ENCODE peak calls at places on chromosomes 5 and 9, in eight cellular contexts. J is breast epithelium, W is H1, P is transverse colon, Y is stomach, G is sigmoid colon, I is HCT116, Z is GM12878. F is an unnamed sample.

GRCh38 chr9:134127065-134127580 is 8.8 kb upstream of the WDR5 start:
- DNase-seq in J (no peak), W (no peak), P (no peak), Y (no peak), G (no peak), I (no peak), Z (no peak), F (no peak)

GRCh38 chr5:74895906-74896305 is 29.7 kb upstream of the FAM169A start:
- DNase-seq in J (no peak), W (no peak), P (peak), Y (peak), G (no peak), I (no peak), Z (no peak), F (no peak)

GRCh38 chr9:136717399-136717798 is 5.0 kb downstream of the DIPK1B start:
- DNase-seq in J (no peak), W (no peak), P (no peak), Y (no peak), G (no peak), I (no peak), Z (no peak), F (no peak)

GRCh38 chr5:88695232-88695631 is 187.8 kb downstream of the MEF2C start:
- DNase-seq in J (no peak), W (no peak), P (no peak), Y (no peak), G (no peak), I (no peak), Z (no peak), F (no peak)

GRCh38 chr9:125343518-125344284 is 82.1 kb downstream of the GAPVD1 start:
- DNase-seq in J (no peak), W (no peak), P (no peak), Y (no peak), G (no peak), I (no peak), Z (no peak), F (no peak)

GRCh38 chr5:131264453-131265200 is 774 bp downstream of the CDC42SE2 start:
- DNase-seq in J (no peak), W (peak), P (peak), Y (peak), G (peak), I (no peak), Z (no peak), F (no peak)

GRCh38 chr9:7119612-7120011 is 361.8 kb downstream of the KDM4C start:
- DNase-seq in J (no peak), W (no peak), P (no peak), Y (no peak), G (no peak), I (no peak), Z (no peak), F (no peak)

GRCh38 chr5:128216860-128217531 is 133.4 kb downstream of the SLC12A2 start:
- DNase-seq in J (no peak), W (no peak), P (no peak), Y (no peak), G (no peak), I (no peak), Z (no peak), F (no peak)

GRCh38 chr9:129272348-129273025 is 94.4 kb upstream of the IER5L start:
- DNase-seq in J (no peak), W (no peak), P (no peak), Y (no peak), G (peak), I (no peak), Z (no peak), F (peak)

GRCh38 chr5:159514229-159514822 is 184.0 kb upstream of the IL12B start:
- DNase-seq in J (no peak), W (no peak), P (no peak), Y (no peak), G (no peak), I (no peak), Z (no peak), F (no peak)

GRCh38 chr5:66960373-66961137 is 236.0 kb downstream of the CD180 start:
- DNase-seq in J (no peak), W (no peak), P (peak), Y (peak), G (no peak), I (no peak), Z (no peak), F (no peak)

GRCh38 chr5:113112435-113112834 is 135.8 kb downstream of the DCP2 start:
- DNase-seq in J (no peak), W (no peak), P (no peak), Y (no peak), G (no peak), I (no peak), Z (no peak), F (no peak)

GRCh38 chr5:172591636-172592035 is 49.4 kb upstream of the NEURL1B start:
- DNase-seq in J (no peak), W (no peak), P (no peak), Y (no peak), G (no peak), I (no peak), Z (no peak), F (no peak)

GRCh38 chr5:1808466-1808865 is 7.3 kb downstream of the NDUFS6 start:
- DNase-seq in J (no peak), W (no peak), P (no peak), Y (no peak), G (no peak), I (no peak), Z (no peak), F (no peak)

GRCh38 chr5:139640432-139641115 is 7.6 kb upstream of the CXXC5 start:
- DNase-seq in J (no peak), W (peak), P (no peak), Y (peak), G (peak), I (no peak), Z (no peak), F (peak)

GRCh38 chr9:2465921-2466460 is 155.6 kb upstream of the VLDLR start:
- DNase-seq in J (no peak), W (no peak), P (peak), Y (no peak), G (no peak), I (peak), Z (peak), F (no peak)

GRCh38 chr9:113541019-113541900 is 77.7 kb downstream of the RGS3 start:
- DNase-seq in J (no peak), W (peak), P (peak), Y (peak), G (peak), I (peak), Z (no peak), F (peak)

GRCh38 chr5:172801184-172801671 is 30.2 kb upstream of the DUSP1 start:
- DNase-seq in J (no peak), W (no peak), P (no peak), Y (no peak), G (no peak), I (no peak), Z (no peak), F (no peak)

GRCh38 chr9:16343249-16344237 is 526.9 kb downstream of the BNC2 start:
- DNase-seq in J (no peak), W (no peak), P (no peak), Y (no peak), G (no peak), I (no peak), Z (no peak), F (no peak)

GRCh38 chr5:44048268-44048984 is 340.8 kb downstream of the FGF10 start:
- DNase-seq in J (no peak), W (no peak), P (no peak), Y (no peak), G (no peak), I (no peak), Z (no peak), F (no peak)

GRCh38 chr5:103207001-103207400 is 51.6 kb upstream of the MACIR start:
- DNase-seq in J (no peak), W (no peak), P (no peak), Y (no peak), G (no peak), I (no peak), Z (no peak), F (no peak)

GRCh38 chr5:142063878-142064331 is 44.7 kb upstream of the NDFIP1 start:
- DNase-seq in J (no peak), W (peak), P (peak), Y (peak), G (peak), I (no peak), Z (no peak), F (peak)

GRCh38 chr9:103799959-103800358 is 294.1 kb upstream of the SMC2 start:
- DNase-seq in J (no peak), W (no peak), P (no peak), Y (no peak), G (no peak), I (no peak), Z (no peak), F (no peak)

GRCh38 chr5:172076783-172077244 is 70.4 kb upstream of the FBXW11 start:
- DNase-seq in J (no peak), W (no peak), P (no peak), Y (no peak), G (peak), I (no peak), Z (no peak), F (peak)

GRCh38 chr9:121286973-121287721 is 19.2 kb downstream of the GSN start:
- DNase-seq in J (peak), W (peak), P (peak), Y (peak), G (peak), I (peak), Z (no peak), F (peak)

GRCh38 chr5:99544326-99544725 is 615.5 kb upstream of the CHD1 start:
- DNase-seq in J (no peak), W (no peak), P (no peak), Y (no peak), G (no peak), I (no peak), Z (no peak), F (no peak)

GRCh38 chr5:132427285-132428146 is 58.0 kb downstream of the SLC22A5 start:
- DNase-seq in J (no peak), W (peak), P (peak), Y (peak), G (no peak), I (no peak), Z (no peak), F (no peak)

GRCh38 chr5:92568522-92568921 is 1012.5 kb downstream of the NR2F1-AS1 start:
- DNase-seq in J (no peak), W (no peak), P (no peak), Y (no peak), G (no peak), I (no peak), Z (no peak), F (no peak)

GRCh38 chr5:95801532-95801931 is 21.0 kb downstream of the GLRX start:
- DNase-seq in J (no peak), W (no peak), P (no peak), Y (no peak), G (no peak), I (no peak), Z (no peak), F (no peak)

GRCh38 chr9:32385135-32385884 is 867 bp downstream of the ACO1 start:
- DNase-seq in J (no peak), W (no peak), P (no peak), Y (no peak), G (no peak), I (no peak), Z (no peak), F (no peak)

GRCh38 chr5:111865356-111865755 is 108.4 kb upstream of the NREP start:
- DNase-seq in J (no peak), W (no peak), P (no peak), Y (no peak), G (no peak), I (no peak), Z (no peak), F (no peak)

GRCh38 chr5:171855798-171856772 is 70.5 kb downstream of the SMIM23 start:
- DNase-seq in J (no peak), W (no peak), P (peak), Y (no peak), G (no peak), I (no peak), Z (no peak), F (no peak)

GRCh38 chr5:119207105-119207504 is 136.2 kb downstream of the DMXL1 start:
- DNase-seq in J (no peak), W (no peak), P (no peak), Y (no peak), G (no peak), I (no peak), Z (no peak), F (no peak)

GRCh38 chr5:178467261-178468195 is 122.7 kb downstream of the COL23A1 start:
- DNase-seq in J (no peak), W (no peak), P (peak), Y (peak), G (peak), I (no peak), Z (no peak), F (no peak)

GRCh38 chr9:5579881-5580280 is 49.0 kb upstream of the RIC1 start:
- DNase-seq in J (no peak), W (no peak), P (no peak), Y (no peak), G (no peak), I (no peak), Z (no peak), F (no peak)

GRCh38 chr5:139287890-139288635 is 5.5 kb upstream of the MATR3 start:
- DNase-seq in J (no peak), W (no peak), P (no peak), Y (no peak), G (no peak), I (no peak), Z (no peak), F (no peak)

GRCh38 chr5:109298794-109299193 is 111.0 kb downstream of the PJA2 start:
- DNase-seq in J (no peak), W (no peak), P (no peak), Y (no peak), G (no peak), I (no peak), Z (no peak), F (no peak)

GRCh38 chr9:131697097-131697496 is 42.8 kb downstream of the RAPGEF1 start:
- DNase-seq in J (no peak), W (no peak), P (no peak), Y (peak), G (peak), I (no peak), Z (no peak), F (no peak)
- H3K4me3 ChIP-seq in J (no peak), W (no peak), P (no peak), Y (no peak), G (no peak), I (no peak), Z (no peak), F (no peak)

GRCh38 chr5:134177197-134178171 is 734 bp upstream of the SKP1 start:
- DNase-seq in J (no peak), W (no peak), P (peak), Y (peak), G (peak), I (peak), Z (peak), F (peak)
- TF ChIP-seq POLR2A in J (no peak), W (peak), P (peak), Y (no peak), G (peak), I (peak), Z (no peak), F (no peak)

GRCh38 chr9:94783121-94783664 is 56.7 kb downstream of the AOPEP start:
- DNase-seq in J (peak), W (peak), P (peak), Y (peak), G (peak), I (peak), Z (peak), F (peak)
- TF ChIP-seq POLR2AphosphoS5 in J (peak), W (no peak), P (no peak), Y (peak), G (peak), I (peak), Z (no peak), F (peak)

GRCh38 chr5:115947260-115947659 is 15.0 kb upstream of the LVRN start:
- DNase-seq in J (no peak), W (no peak), P (no peak), Y (no peak), G (no peak), I (no peak), Z (no peak), F (no peak)
- H3K4me3 ChIP-seq in J (no peak), W (no peak), P (no peak), Y (no peak), G (no peak), I (no peak), Z (no peak), F (no peak)

GRCh38 chr5:176660530-176660859 is 13.2 kb downstream of the TSPAN17 start:
- DNase-seq in J (no peak), W (no peak), P (no peak), Y (no peak), G (no peak), I (no peak), Z (no peak), F (no peak)

GRCh38 chr5:176658007-176658599 is 10.8 kb downstream of the TSPAN17 start:
- DNase-seq in J (no peak), W (peak), P (peak), Y (peak), G (peak), I (peak), Z (no peak), F (no peak)

GRCh38 chr5:176658817-176659216 is 11.5 kb downstream of the TSPAN17 start:
- DNase-seq in J (no peak), W (no peak), P (peak), Y (peak), G (no peak), I (no peak), Z (no peak), F (no peak)

GRCh38 chr5:176659860-176660461 is 12.7 kb downstream of the TSPAN17 start:
- DNase-seq in J (no peak), W (no peak), P (no peak), Y (no peak), G (no peak), I (no peak), Z (no peak), F (no peak)

GRCh38 chr5:176659440-176659839 is 12.2 kb downstream of the TSPAN17 start:
- DNase-seq in J (no peak), W (no peak), P (no peak), Y (no peak), G (no peak), I (no peak), Z (no peak), F (no peak)
- TF ChIP-seq POLR2A in J (no peak), W (no peak), P (no peak), Y (no peak), G (no peak), I (no peak), Z (no peak), F (no peak)

GRCh38 chr9:128092199-128092977 is 24.4 kb downstream of the SLC25A25 start:
- DNase-seq in J (no peak), W (no peak), P (no peak), Y (no peak), G (no peak), I (no peak), Z (no peak), F (no peak)

GRCh38 chr9:128093016-128093415 is 25.0 kb downstream of the SLC25A25 start:
- DNase-seq in J (no peak), W (no peak), P (no peak), Y (no peak), G (no peak), I (no peak), Z (no peak), F (no peak)

GRCh38 chr9:128094950-128095544 is 27.0 kb downstream of the SLC25A25 start:
- DNase-seq in J (no peak), W (no peak), P (no peak), Y (no peak), G (no peak), I (no peak), Z (no peak), F (no peak)

GRCh38 chr9:128096614-128097013 is 28.6 kb downstream of the SLC25A25 start:
- DNase-seq in J (no peak), W (no peak), P (no peak), Y (no peak), G (no peak), I (no peak), Z (no peak), F (no peak)

DNA sequence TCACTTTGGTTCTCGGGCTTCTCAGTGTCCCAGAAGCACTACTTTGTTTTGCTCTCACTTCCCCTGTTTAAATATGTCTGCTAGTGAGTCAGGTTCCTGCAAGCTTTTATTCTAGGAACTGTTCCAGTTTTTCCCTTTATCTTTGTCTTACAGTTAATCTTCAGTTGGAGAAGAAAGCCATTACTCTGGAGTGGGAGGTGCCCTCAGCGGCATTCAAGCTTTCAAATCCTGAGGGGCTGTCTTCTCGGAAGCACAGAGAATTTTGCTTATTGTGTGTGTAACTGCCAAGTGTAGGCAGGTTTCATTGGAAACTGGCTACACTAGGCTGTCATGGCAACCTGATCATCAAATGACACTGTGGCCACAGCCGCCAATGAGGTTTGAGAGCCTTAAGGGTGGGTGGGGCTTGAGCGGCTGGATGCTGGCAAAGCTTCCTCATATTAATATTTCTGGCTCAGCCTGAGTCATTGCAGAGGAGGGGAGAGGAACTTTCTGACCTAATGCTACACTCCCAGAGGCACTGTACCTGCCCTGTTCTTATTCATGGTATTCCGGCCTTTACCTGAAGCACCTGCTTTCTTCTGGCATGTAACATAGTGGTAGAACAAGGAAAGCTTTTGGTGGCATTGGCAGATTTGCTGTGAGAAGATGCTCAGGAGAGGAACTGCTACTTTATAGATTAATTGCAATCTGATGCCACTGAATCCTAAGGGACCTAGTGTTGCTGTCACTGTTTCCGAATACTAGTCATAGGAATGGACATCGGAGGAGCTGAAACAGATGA is 26.3 kb downstream of the SLC25A25 start:
- DNase-seq in J (peak), W (no peak), P (peak), Y (peak), G (peak), I (peak), Z (no peak), F (peak)
- TF ChIP-seq POLR2AphosphoS5 in J (peak), W (no peak), P (peak), Y (peak), G (peak), I (peak), Z (peak), F (no peak)

GRCh38 chr9:131732636-131733340 is 7.1 kb downstream of the RAPGEF1 start:
- DNase-seq in J (no peak), W (no peak), P (no peak), Y (no peak), G (no peak), I (no peak), Z (no peak), F (no peak)

GRCh38 chr9:131731237-131731995 is 8.5 kb downstream of the RAPGEF1 start:
- DNase-seq in J (no peak), W (no peak), P (no peak), Y (no peak), G (no peak), I (no peak), Z (no peak), F (no peak)

GRCh38 chr9:131733601-131734061 is 6.2 kb downstream of the RAPGEF1 start:
- DNase-seq in J (no peak), W (no peak), P (peak), Y (peak), G (no peak), I (no peak), Z (no peak), F (no peak)

GRCh38 chr9:131734165-131734610 is 5.7 kb downstream of the RAPGEF1 start:
- DNase-seq in J (no peak), W (no peak), P (peak), Y (peak), G (no peak), I (no peak), Z (no peak), F (no peak)

DNA sequence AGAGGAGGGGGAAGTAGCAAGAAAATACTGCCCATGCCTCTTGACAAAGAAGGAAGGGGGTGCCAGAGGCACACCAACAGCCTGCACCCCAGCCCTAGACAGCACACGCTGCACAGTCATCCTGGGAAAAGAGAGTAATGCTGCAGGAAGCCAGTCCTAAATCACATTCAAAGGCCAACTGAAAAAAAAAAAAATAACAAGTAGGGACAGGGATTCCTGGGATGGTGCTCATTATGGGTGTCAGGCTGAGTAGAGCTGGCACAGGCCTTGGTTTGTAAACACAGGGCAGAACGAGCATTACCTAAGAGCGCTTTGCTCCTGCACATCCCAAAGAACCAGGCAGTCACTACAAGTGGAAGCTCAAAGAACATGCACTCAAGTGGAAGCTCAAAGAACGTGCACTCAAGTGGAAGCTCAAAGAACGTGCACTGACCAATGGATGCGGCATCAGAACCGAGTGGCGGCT is 7.8 kb downstream of the RAPGEF1 start:
- DNase-seq in J (no peak), W (no peak), P (peak), Y (no peak), G (peak), I (no peak), Z (no peak), F (no peak)
- H3K4me3 ChIP-seq in J (no peak), W (no peak), P (no peak), Y (no peak), G (no peak), I (no peak), Z (peak), F (no peak)

GRCh38 chr5:42993516-42994284 is 46.4 kb downstream of the ANXA2R start:
- DNase-seq in J (no peak), W (no peak), P (peak), Y (no peak), G (no peak), I (no peak), Z (no peak), F (no peak)
- TF ChIP-seq POLR2A in J (no peak), W (no peak), P (no peak), Y (no peak), G (no peak), I (no peak), Z (no peak), F (no peak)

F was measured in suprapubic skin.